ENCODE peak calls at places on chromosomes 16 and 17, in seven cellular contexts. T, I, H, W, V, N and Q are unnamed samples.

GRCh38 chr16:49929606-49930005 is 73.7 kb upstream of the ZNF423 start:
- DNase-seq in H (no peak), T (no peak), I (no peak), N (no peak), V (no peak), W (no peak), Q (no peak)

GRCh38 chr17:57544381-57544780 is 200.7 kb downstream of the CCDC182 start:
- DNase-seq in N (no peak), V (no peak), I (no peak), T (no peak), W (no peak), H (no peak), Q (no peak)

GRCh38 chr16:87950765-87951549 is at the start of gene BANP:
- DNase-seq in T (peak), W (peak), H (peak), V (peak), N (peak), I (peak), Q (peak)

GRCh38 chr17:7435676-7436555 is 681 bp downstream of the TMEM102 start:
- DNase-seq in N (peak), T (no peak), H (peak), V (peak), I (peak), W (peak), Q (peak)

GRCh38 chr17:32570081-32570396 is 83.2 kb downstream of the CDK5R1 start:
- DNase-seq in W (no peak), H (no peak), T (no peak), I (no peak), V (no peak), N (no peak), Q (no peak)

GRCh38 chr17:17816240-17816814 is 20.5 kb downstream of the SREBF1 start:
- DNase-seq in T (no peak), W (no peak), H (no peak), V (no peak), N (no peak), I (no peak), Q (no peak)

GRCh38 chr17:78725448-78726021 is 56.5 kb downstream of the CYTH1 start:
- DNase-seq in W (no peak), V (no peak), I (peak), T (no peak), H (no peak), N (peak), Q (no peak)

GRCh38 chr16:81329947-81330346 is 15.2 kb downstream of the GAN start:
- DNase-seq in I (no peak), V (no peak), N (no peak), H (no peak), W (no peak), T (no peak), Q (no peak)

GRCh38 chr17:35973333-35974260 is 7.7 kb downstream of the CCL16 start:
- DNase-seq in I (no peak), V (peak), W (peak), T (peak), N (no peak), H (no peak), Q (peak)

GRCh38 chr17:6413073-6413472 is 21.8 kb downstream of the AIPL1 start:
- DNase-seq in I (peak), W (peak), H (no peak), N (no peak), V (peak), T (peak), Q (peak)

GRCh38 chr17:42067371-42068180 is 17.2 kb upstream of the C17orf113 start:
- DNase-seq in T (peak), I (peak), H (peak), V (peak), N (peak), W (peak), Q (peak)

GRCh38 chr17:42653179-42654124 is 5.6 kb upstream of the TUBG2 start:
- DNase-seq in N (no peak), V (peak), W (peak), T (peak), H (no peak), I (no peak), Q (peak)

GRCh38 chr17:20095366-20096080 is 86.4 kb downstream of the SPECC1 start:
- DNase-seq in T (peak), N (no peak), W (peak), H (peak), I (no peak), V (peak), Q (peak)

DNA sequence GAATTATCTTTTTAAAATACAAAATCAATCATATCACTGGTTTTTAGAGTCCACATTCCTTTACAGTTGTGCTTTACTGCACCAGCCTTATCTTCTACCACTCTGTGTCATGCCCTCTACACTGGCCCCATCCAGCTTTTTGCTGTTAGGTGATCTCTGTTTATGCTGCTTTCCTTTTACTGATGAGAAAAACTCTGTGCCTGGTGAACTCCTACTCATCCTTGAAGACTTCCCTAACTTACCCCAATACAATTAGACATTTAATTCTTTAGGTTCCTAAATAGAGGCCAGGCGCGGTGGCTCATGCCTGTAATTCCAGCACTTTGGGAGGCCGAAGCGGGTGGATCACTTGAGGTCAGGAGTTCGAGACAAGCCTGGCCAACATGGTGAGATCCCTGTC is 64.6 kb downstream of the MRTFB start:
- DNase-seq in I (no peak), V (no peak), T (no peak), N (no peak), W (no peak), H (no peak), Q (no peak)
- H3K9ac ChIP-seq in I (no peak), V (no peak), T (no peak), N (no peak), W (no peak), H (no peak), Q (no peak)

GRCh38 chr17:75832652-75833400 is 11.4 kb downstream of the UNC13D start:
- DNase-seq in T (no peak), H (no peak), V (peak), I (no peak), W (no peak), N (peak), Q (no peak)
- H3K9ac ChIP-seq in T (no peak), H (peak), V (peak), I (no peak), W (no peak), N (no peak), Q (peak)

GRCh38 chr16:67917852-67918236 is 13.8 kb downstream of the CTRL start:
- DNase-seq in I (no peak), V (peak), W (peak), T (peak), H (no peak), N (no peak), Q (peak)
- H3K9ac ChIP-seq in I (no peak), V (peak), W (peak), T (no peak), H (no peak), N (no peak), Q (no peak)

DNA sequence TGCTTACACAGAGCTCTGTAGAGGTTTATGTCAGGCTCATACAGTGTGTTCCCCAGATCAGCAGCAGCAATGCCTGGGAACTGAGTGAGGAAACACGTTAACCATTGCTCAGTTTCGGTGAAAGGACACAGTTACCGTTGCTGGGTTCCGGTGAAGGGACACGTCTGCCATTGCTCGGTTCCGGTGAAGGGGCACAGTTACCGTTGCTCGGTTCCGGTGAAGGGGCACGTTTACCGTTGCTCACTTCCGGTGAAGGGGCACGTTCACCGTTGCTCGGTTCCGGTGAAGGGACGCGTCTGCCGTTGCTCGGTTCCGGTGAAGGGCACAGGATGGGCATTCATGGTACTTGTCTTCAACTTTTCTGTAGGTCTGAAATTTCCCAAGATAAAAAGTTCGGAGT is 81.7 kb downstream of the MRM3 start:
- DNase-seq in W (no peak), T (no peak), V (no peak), H (no peak), I (no peak), N (no peak), Q (no peak)
- H3K9ac ChIP-seq in W (no peak), T (no peak), V (no peak), H (peak), I (no peak), N (no peak), Q (no peak)